ENCODE peak calls at places on chromosomes 7 and 10, in five cellular contexts. H is HCT116, A is H1, T is K562, P is HepG2. S is an unnamed sample.

GRCh38 chr10:112278871-112279270 is 4.3 kb upstream of the TECTB start:
- DNase-seq in A (no peak), T (no peak), H (no peak), P (no peak), S (no peak)

GRCh38 chr7:95608344-95609173 is 12.2 kb upstream of the PDK4 start:
- DNase-seq in H (peak), A (no peak), P (peak), T (peak), S (peak)

GRCh38 chr7:88775838-88776237 is 16.3 kb downstream of the ZNF804B start:
- DNase-seq in T (no peak), P (no peak), A (no peak), H (no peak), S (no peak)

GRCh38 chr10:78685466-78686163 is 383.2 kb upstream of the ZMIZ1 start:
- DNase-seq in H (no peak), P (no peak), A (no peak), T (no peak), S (no peak)

GRCh38 chr7:148507741-148508285 is 82.8 kb upstream of the C7orf33 start:
- DNase-seq in H (no peak), A (no peak), T (no peak), P (no peak), S (no peak)

GRCh38 chr7:12674861-12675260 is 12.6 kb upstream of the ARL4A start:
- DNase-seq in A (no peak), T (peak), P (peak), H (no peak), S (peak)

GRCh38 chr7:25732771-25733217 is 419.2 kb upstream of the NFE2L3 start:
- DNase-seq in P (no peak), A (peak), T (no peak), H (no peak), S (no peak)

GRCh38 chr10:14374745-14375445 is 44.2 kb upstream of the FRMD4A start:
- DNase-seq in A (no peak), H (no peak), P (no peak), T (no peak), S (no peak)

GRCh38 chr7:43568529-43568928 is 14.4 kb upstream of the STK17A start:
- DNase-seq in P (no peak), H (no peak), A (no peak), T (no peak), S (no peak)

GRCh38 chr7:29853775-29854174 is 47.5 kb downstream of the WIPF3 start:
- DNase-seq in H (no peak), T (no peak), A (no peak), P (no peak), S (no peak)

GRCh38 chr7:111137296-111138195 is 46.6 kb downstream of the LRRN3 start:
- DNase-seq in H (no peak), T (no peak), P (no peak), A (no peak), S (no peak)

GRCh38 chr10:118669020-118669766 is 73.7 kb upstream of the PRLHR start:
- DNase-seq in A (no peak), T (no peak), H (no peak), P (no peak), S (peak)

GRCh38 chr7:2241580-2242540 is at the start of the genes MRM2 and NUDT1:
- DNase-seq in H (peak), P (peak), A (no peak), T (peak), S (peak)

GRCh38 chr10:60621018-60621417 is 157.3 kb upstream of the CDK1 start:
- DNase-seq in H (no peak), P (no peak), A (no peak), T (no peak), S (no peak)

GRCh38 chr10:436911-437665 is 252.4 kb downstream of the DIP2C start:
- DNase-seq in T (no peak), H (peak), A (no peak), P (no peak), S (no peak)

GRCh38 chr10:113853577-113854018 is 284 bp downstream of the DCLRE1A start:
- DNase-seq in P (no peak), T (no peak), H (no peak), A (no peak), S (no peak)

GRCh38 chr7:45985902-45986301 is 64.8 kb upstream of the IGFBP3 start:
- DNase-seq in A (no peak), H (no peak), P (no peak), T (no peak), S (no peak)

GRCh38 chr10:124010563-124011131 is 82.8 kb downstream of the CHST15 start:
- DNase-seq in H (peak), T (peak), P (no peak), A (peak), S (no peak)

GRCh38 chr7:970744-971143 is 4.6 kb downstream of the COX19 start:
- DNase-seq in T (no peak), H (no peak), P (no peak), A (no peak), S (no peak)

GRCh38 chr7:28096713-28097112 is 83.9 kb downstream of the JAZF1 start:
- DNase-seq in P (peak), T (peak), H (peak), A (no peak), S (peak)

GRCh38 chr7:93014410-93014809 is 103.4 kb downstream of the SAMD9 start:
- DNase-seq in A (no peak), T (no peak), P (no peak), H (no peak), S (peak)

GRCh38 chr7:93013471-93014061 is 104.2 kb downstream of the SAMD9 start:
- DNase-seq in H (no peak), A (no peak), T (no peak), P (no peak), S (no peak)

GRCh38 chr7:93016681-93017349 is 101.0 kb downstream of the SAMD9 start:
- DNase-seq in P (no peak), A (no peak), T (no peak), H (no peak), S (peak)

GRCh38 chr7:93015193-93016084 is 102.3 kb downstream of the SAMD9 start:
- DNase-seq in A (no peak), H (no peak), P (no peak), T (no peak), S (peak)

GRCh38 chr7:93016085-93016471 is 101.7 kb downstream of the SAMD9 start:
- DNase-seq in T (no peak), H (no peak), P (no peak), A (no peak), S (peak)
- H3K4me2 ChIP-seq in T (no peak), H (no peak), P (no peak), A (no peak), S (peak)

GRCh38 chr7:5172196-5172800 is 17.7 kb upstream of the WIPI2 start:
- DNase-seq in T (no peak), A (no peak), P (no peak), H (no peak), S (no peak)

GRCh38 chr7:5179756-5180155 is 10.3 kb upstream of the WIPI2 start:
- DNase-seq in A (no peak), H (no peak), T (no peak), P (no peak), S (no peak)

GRCh38 chr7:5173490-5173889 is 16.5 kb upstream of the WIPI2 start:
- DNase-seq in A (no peak), H (no peak), P (no peak), T (no peak), S (no peak)

GRCh38 chr7:5177060-5177459 is 13.0 kb upstream of the WIPI2 start:
- DNase-seq in A (no peak), T (no peak), P (no peak), H (no peak), S (peak)
- TF ChIP-seq MAX in A (no peak), T (no peak), P (no peak), H (no peak), S (no peak)

GRCh38 chr10:22252286-22252800 is 34.5 kb upstream of the EBLN1 start:
- DNase-seq in P (no peak), H (no peak), A (no peak), T (no peak), S (peak)

GRCh38 chr10:22252801-22253577 is 35.2 kb upstream of the EBLN1 start:
- DNase-seq in A (no peak), P (no peak), T (no peak), H (no peak), S (peak)

GRCh38 chr10:22250897-22251605 is 33.2 kb upstream of the EBLN1 start:
- DNase-seq in T (no peak), H (no peak), P (no peak), A (no peak), S (peak)

GRCh38 chr10:22253578-22253882 is 35.7 kb upstream of the EBLN1 start:
- DNase-seq in A (no peak), P (no peak), H (no peak), T (no peak), S (peak)

GRCh38 chr10:22251751-22252285 is 34.0 kb upstream of the EBLN1 start:
- DNase-seq in H (no peak), A (no peak), P (no peak), T (no peak), S (peak)
- H2AFZ ChIP-seq in H (no peak), A (peak), P (peak), T (no peak), S (peak)

DNA sequence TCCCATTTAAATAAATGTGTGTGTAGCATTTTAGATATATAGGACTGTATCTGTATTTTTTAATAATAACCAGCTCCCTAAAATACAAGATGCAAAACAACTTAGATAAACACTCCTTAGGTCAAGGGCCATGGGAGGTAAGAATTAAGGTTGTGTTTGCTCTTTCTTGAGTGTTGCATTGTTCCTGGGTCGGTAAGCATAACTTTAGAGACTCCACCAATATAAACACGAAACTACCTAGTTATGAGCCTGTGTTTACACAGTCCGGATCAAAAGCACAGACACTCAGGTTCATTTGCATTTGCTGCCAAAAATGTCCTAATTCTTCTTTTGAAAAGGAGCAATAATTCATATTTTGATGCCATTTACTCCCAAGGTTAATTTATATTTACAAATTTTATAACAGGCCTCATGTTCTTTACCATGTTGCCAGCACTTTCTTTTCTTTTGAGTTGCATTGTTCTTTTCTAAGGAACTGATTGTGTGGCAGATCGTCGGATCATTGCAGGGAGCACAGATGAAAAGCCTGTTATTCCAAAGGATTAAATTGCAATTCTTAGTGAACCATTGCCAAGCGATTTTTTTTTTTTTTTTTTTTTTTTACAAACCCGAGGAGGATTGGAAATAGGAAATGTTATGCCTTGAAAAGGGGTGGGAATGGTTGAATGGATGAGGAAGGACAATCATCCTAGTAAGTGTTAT is 45.8 kb upstream of the GLCCI1 start:
- DNase-seq in T (no peak), H (no peak), P (peak), A (no peak), S (no peak)
- H3K4me2 ChIP-seq in T (no peak), H (no peak), P (peak), A (no peak), S (no peak)

GRCh38 chr7:73572767-73573186 is 5.6 kb downstream of the TBL2 start:
- DNase-seq in T (peak), H (no peak), P (no peak), A (no peak), S (no peak)
- TF ChIP-seq MAX in T (no peak), H (no peak), P (no peak), A (no peak), S (no peak)

GRCh38 chr10:75209325-75210192 is 1.0 kb upstream of the VDAC2 start:
- DNase-seq in T (peak), H (no peak), P (no peak), A (no peak), S (peak)

GRCh38 chr10:75210193-75211006 is at the start of gene VDAC2:
- DNase-seq in T (peak), P (peak), A (no peak), H (peak), S (peak)

GRCh38 chr10:75208177-75208576 is 2.4 kb upstream of the VDAC2 start:
- DNase-seq in A (no peak), P (no peak), T (no peak), H (no peak), S (no peak)

GRCh38 chr10:75207868-75208167 is 2.8 kb upstream of the VDAC2 start:
- DNase-seq in H (no peak), P (peak), T (no peak), A (no peak), S (no peak)

GRCh38 chr10:75211007-75211735 is 575 bp downstream of the VDAC2 start:
- DNase-seq in T (peak), H (no peak), P (peak), A (no peak), S (peak)
- H2AFZ ChIP-seq in T (peak), H (no peak), P (no peak), A (no peak), S (peak)

DNA sequence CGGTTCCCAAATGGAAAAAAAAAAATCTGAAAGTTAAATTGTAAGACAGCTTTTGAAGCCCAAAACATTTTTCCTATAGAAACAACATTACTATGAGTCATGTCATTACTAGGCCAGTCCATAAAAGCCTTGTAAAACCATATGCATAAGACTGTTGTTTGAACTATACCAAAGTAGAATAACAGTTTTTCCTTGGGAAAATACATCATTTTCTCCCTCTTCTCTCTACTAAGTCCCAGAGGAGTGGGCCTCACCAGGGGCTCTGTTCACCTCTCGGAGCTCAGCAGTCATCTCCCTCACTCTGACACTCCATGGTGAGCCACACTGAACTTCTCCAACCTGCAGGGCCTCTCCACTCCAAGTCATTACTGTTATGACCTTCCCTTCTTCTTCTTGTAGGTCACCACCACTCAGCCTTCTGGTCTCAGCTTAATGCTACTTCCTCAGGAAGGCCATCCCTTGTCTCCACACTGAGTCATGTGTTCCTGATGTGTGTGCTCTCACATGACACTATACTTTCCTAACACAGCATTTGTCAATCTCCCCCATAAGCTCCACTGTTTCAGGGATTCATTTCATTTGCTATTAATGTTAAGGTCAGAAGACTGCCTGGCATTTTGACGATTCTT is 32.5 kb downstream of the ZNF438 start:
- DNase-seq in H (no peak), T (no peak), P (no peak), A (no peak), S (peak)
- H3K4me2 ChIP-seq in H (no peak), T (no peak), P (no peak), A (no peak), S (peak)

DNA sequence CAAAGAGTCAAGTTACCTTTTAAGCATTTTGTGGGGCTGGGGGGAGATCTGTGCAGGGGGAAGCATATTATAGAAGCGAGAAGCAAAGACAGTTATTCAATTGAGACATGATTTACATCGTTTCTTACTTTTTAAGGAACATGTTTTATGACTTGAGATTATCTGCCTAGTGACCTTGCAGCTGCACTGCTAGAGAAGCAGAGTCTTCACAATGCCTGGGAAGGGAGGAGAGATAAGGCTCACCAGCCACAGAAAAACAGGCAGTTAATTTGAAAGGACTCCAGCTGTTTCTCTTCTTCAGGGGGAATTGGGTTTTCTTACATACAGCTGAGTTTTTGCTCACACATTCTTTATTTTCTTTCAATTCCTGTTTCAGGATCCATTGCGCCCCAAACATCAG is 31.0 kb downstream of the PHYH start:
- DNase-seq in A (no peak), H (no peak), T (no peak), P (no peak), S (no peak)
- TF ChIP-seq MAX in A (no peak), H (no peak), T (peak), P (no peak), S (no peak)

S was measured in endothelial cell of umbilical vein.